ENCODE peak calls at places on chromosomes 16 and 17, in four cellular contexts. T, Y, V and H are unnamed samples. For H3K9me3, the result is how much of the 10 kb centered on the place peaks cover.

GRCh38 chr16:85639529-85640253 is 26.6 kb downstream of the GSE1 start:
- DNase-seq in T (no peak), V (peak), Y (peak), H (peak)

GRCh38 chr17:74002241-74002640 is 201.2 kb upstream of the RPL38 start:
- DNase-seq in Y (no peak), T (no peak), V (no peak), H (no peak)

GRCh38 chr16:4067262-4068001 is 48.8 kb downstream of the ADCY9 start:
- DNase-seq in T (no peak), Y (no peak), V (no peak), H (no peak)

GRCh38 chr17:41415833-41416335 is 8.5 kb downstream of the KRT37 start:
- DNase-seq in T (no peak), Y (peak), V (no peak), H (peak)

GRCh38 chr16:61892531-61892930 is 143.7 kb downstream of the CDH8 start:
- DNase-seq in Y (no peak), V (no peak), T (no peak), H (no peak)

GRCh38 chr16:57191056-57191536 is 5.0 kb downstream of the RSPRY1 start:
- DNase-seq in Y (no peak), V (no peak), T (no peak), H (peak)

GRCh38 chr16:5015351-5015750 is 18.4 kb downstream of the NAGPA start:
- DNase-seq in V (no peak), T (no peak), Y (no peak), H (peak)

GRCh38 chr16:68993885-68994284 is 111.6 kb upstream of the HAS3 start:
- DNase-seq in Y (no peak), V (no peak), T (no peak), H (no peak)

GRCh38 chr16:89293276-89294143 is 76.0 kb downstream of the ZNF778 start:
- DNase-seq in V (no peak), T (no peak), Y (no peak), H (no peak)

GRCh38 chr17:39894681-39895376 is 23.6 kb downstream of the GSDMB start:
- DNase-seq in T (no peak), V (no peak), Y (no peak), H (no peak)

GRCh38 chr17:75288784-75289121 is 480 bp downstream of the SLC25A19 start:
- DNase-seq in Y (no peak), T (peak), V (no peak), H (peak)

GRCh38 chr17:18949566-18949965 is 2.4 kb upstream of the SLC5A10 start:
- DNase-seq in V (peak), T (no peak), Y (no peak), H (no peak)

GRCh38 chr16:30519120-30520049 is 7.0 kb downstream of the ZNF768 start:
- DNase-seq in T (no peak), Y (no peak), V (no peak), H (no peak)

GRCh38 chr16:14530046-14530445 is 100.0 kb downstream of the PARN start:
- DNase-seq in V (no peak), Y (no peak), T (no peak), H (no peak)

GRCh38 chr17:79944821-79945391 is 90.8 kb downstream of the TBC1D16 start:
- DNase-seq in Y (no peak), V (peak), T (peak), H (no peak)

GRCh38 chr17:75755205-75755901 is 9.6 kb downstream of the GALK1 start:
- DNase-seq in T (no peak), Y (no peak), V (no peak), H (peak)

GRCh38 chr17:51322390-51323029 is 62.2 kb downstream of the UTP18 start:
- DNase-seq in V (no peak), T (no peak), Y (no peak), H (no peak)

GRCh38 chr17:59406278-59406677 is 74.8 kb downstream of the YPEL2 start:
- DNase-seq in T (no peak), Y (no peak), V (no peak), H (no peak)

DNA sequence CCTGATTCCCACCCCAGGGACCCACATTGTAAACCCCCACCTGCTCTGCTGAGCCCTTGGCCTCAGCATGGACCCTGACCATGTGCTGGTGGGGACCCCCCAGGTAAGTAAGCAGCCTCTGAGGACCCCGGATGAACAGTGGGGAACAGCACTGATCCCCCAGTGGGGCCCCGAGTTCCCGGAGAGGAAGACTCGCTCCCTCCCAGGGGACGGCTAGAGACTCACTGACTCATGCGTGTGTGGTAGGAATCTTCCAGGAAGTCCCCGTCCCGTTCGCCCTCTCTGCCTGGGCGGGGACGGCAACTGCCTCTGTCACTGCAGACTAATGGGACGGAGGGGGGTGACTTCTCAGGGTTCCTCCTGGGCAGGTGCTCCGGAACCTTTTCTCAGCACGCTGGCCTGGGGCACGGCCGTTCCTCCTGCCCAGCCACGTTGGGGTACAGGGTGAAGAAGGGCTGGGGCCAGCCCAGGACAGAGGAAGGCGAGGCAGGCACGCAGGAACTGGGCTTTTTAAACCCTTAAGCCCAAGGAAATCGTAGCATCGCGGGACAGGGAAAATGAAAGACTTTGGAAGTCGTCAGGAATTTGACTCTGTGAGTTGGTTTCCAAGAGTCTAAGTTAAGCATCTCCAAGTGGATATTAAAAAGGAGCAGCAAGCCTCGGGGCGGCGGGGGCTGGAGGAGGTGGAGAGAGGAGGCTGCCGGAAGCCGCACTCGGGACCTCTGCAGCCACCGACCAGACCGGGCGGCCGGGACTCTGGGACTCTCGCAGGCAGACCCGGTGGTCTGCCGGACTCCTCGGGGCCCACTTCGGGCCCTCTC is 178.7 kb downstream of the SEC14L1 start:
- DNase-seq in T (peak), V (peak), Y (peak), H (peak)
- H3K4me3 ChIP-seq in T (peak), V (peak), Y (no peak), H (peak)

GRCh38 chr17:8105957-8106398 is 12.3 kb downstream of the ALOXE3 start:
- DNase-seq in T (no peak), V (no peak), Y (no peak), H (peak)

GRCh38 chr17:8110456-8110804 is 7.9 kb downstream of the ALOXE3 start:
- DNase-seq in V (no peak), T (no peak), Y (no peak), H (no peak)

GRCh38 chr17:8110907-8111306 is 7.4 kb downstream of the ALOXE3 start:
- DNase-seq in T (no peak), V (no peak), Y (no peak), H (no peak)

GRCh38 chr17:8108972-8109668 is 9.2 kb downstream of the ALOXE3 start:
- DNase-seq in V (no peak), T (no peak), Y (no peak), H (no peak)

GRCh38 chr17:8109669-8110455 is 8.5 kb downstream of the ALOXE3 start:
- DNase-seq in V (peak), T (peak), Y (peak), H (peak)
- H3K9me3 ChIP-seq in V (under half), T (under half), Y (under half), H (under half)

GRCh38 chr16:12767897-12768296 is 35.8 kb downstream of the CPPED1 start:
- DNase-seq in V (no peak), T (no peak), Y (no peak), H (no peak)
- H3K4me3 ChIP-seq in V (no peak), T (no peak), Y (no peak), H (no peak)

DNA sequence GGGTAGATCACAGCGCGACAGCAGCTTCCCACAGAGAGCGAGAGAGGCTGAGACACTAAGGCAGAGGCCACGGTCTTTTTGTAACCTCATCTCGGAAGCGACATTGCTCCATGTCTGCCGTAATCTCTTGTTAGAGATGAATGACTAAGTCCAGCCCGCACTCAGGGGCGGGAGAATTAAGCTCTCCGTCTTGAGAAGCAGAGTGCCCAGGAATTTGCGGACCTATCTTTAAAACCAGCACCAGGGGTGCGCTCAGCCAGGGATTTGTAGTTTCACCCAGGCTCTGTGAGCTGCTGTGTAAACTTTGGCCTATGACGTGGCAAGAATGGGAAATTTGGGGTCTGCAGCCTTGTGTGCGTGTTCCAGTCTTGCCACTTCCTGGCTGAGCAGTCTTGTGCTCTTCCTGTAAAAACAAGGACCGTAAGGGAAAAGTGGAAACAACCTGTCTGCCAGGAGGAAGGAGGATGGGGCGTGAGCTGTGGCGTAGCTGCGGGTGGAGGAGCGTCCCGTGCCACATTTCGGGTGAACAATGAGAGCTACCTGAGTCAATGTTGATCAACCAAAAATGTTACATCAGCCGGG is 16.0 kb upstream of the JPH3 start:
- DNase-seq in Y (no peak), T (no peak), V (no peak), H (no peak)
- H3K9me3 ChIP-seq in Y (under half), T (under half), V (under half), H (under half)